ENCODE peak calls at places on chromosomes 5 and 9, in ten cellular contexts. One of them, this sample, is unnamed. For H3K4me1, the result is how much of the 10 kb centered on the place peaks cover.

GRCh38 chr5:95217351-95217750 is 67.5 kb downstream of the MCTP1 start:
- DNase-seq in PC-3: no peak
- DNase-seq in upper lobe of right lung: no peak
- DNase-seq in upper lobe of left lung: no peak
- DNase-seq in psoas muscle: no peak
- DNase-seq in CD8-positive, alpha-beta memory T cell: no peak
- DNase-seq in A549: no peak
- DNase-seq in heart right ventricle: no peak
- DNase-seq in lower lobe of right lung: no peak
- DNase-seq in prostate gland: no peak
- DNase-seq in this sample: no peak

GRCh38 chr9:114033397-114034103 is 44.5 kb downstream of the AMBP start:
- DNase-seq in PC-3: no peak
- DNase-seq in lower lobe of right lung: no peak
- DNase-seq in heart right ventricle: peak
- DNase-seq in psoas muscle: peak
- DNase-seq in upper lobe of left lung: peak
- DNase-seq in CD8-positive, alpha-beta memory T cell: no peak
- DNase-seq in upper lobe of right lung: no peak
- DNase-seq in prostate gland: peak
- DNase-seq in A549: peak
- DNase-seq in this sample: no peak

GRCh38 chr9:122900791-122901190 is 4.4 kb downstream of the RC3H2 start:
- DNase-seq in heart right ventricle: no peak
- DNase-seq in A549: no peak
- DNase-seq in lower lobe of right lung: no peak
- DNase-seq in CD8-positive, alpha-beta memory T cell: peak
- DNase-seq in PC-3: peak
- DNase-seq in psoas muscle: no peak
- DNase-seq in prostate gland: no peak
- DNase-seq in upper lobe of left lung: no peak
- DNase-seq in upper lobe of right lung: no peak
- DNase-seq in this sample: no peak

GRCh38 chr9:131616983-131617604 is 71.8 kb downstream of the PRRT1B start:
- DNase-seq in heart right ventricle: peak
- DNase-seq in upper lobe of left lung: no peak
- DNase-seq in lower lobe of right lung: no peak
- DNase-seq in upper lobe of right lung: no peak
- DNase-seq in prostate gland: no peak
- DNase-seq in PC-3: no peak
- DNase-seq in CD8-positive, alpha-beta memory T cell: no peak
- DNase-seq in A549: no peak
- DNase-seq in psoas muscle: no peak
- DNase-seq in this sample: no peak

GRCh38 chr5:176578391-176578808 is 29.3 kb downstream of the CDHR2 start:
- DNase-seq in upper lobe of right lung: peak
- DNase-seq in A549: peak
- DNase-seq in lower lobe of right lung: peak
- DNase-seq in prostate gland: peak
- DNase-seq in CD8-positive, alpha-beta memory T cell: peak
- DNase-seq in PC-3: peak
- DNase-seq in psoas muscle: no peak
- DNase-seq in heart right ventricle: no peak
- DNase-seq in upper lobe of left lung: no peak
- DNase-seq in this sample: peak

GRCh38 chr5:66850354-66851075 is 254.3 kb downstream of the MAST4 start:
- DNase-seq in prostate gland: no peak
- DNase-seq in CD8-positive, alpha-beta memory T cell: no peak
- DNase-seq in upper lobe of left lung: no peak
- DNase-seq in PC-3: peak
- DNase-seq in heart right ventricle: no peak
- DNase-seq in psoas muscle: no peak
- DNase-seq in lower lobe of right lung: no peak
- DNase-seq in upper lobe of right lung: no peak
- DNase-seq in A549: no peak
- DNase-seq in this sample: no peak

GRCh38 chr5:14153932-14154646 is 10.9 kb downstream of the TRIO start:
- DNase-seq in prostate gland: peak
- DNase-seq in PC-3: peak
- DNase-seq in upper lobe of right lung: peak
- DNase-seq in psoas muscle: peak
- DNase-seq in lower lobe of right lung: peak
- DNase-seq in CD8-positive, alpha-beta memory T cell: no peak
- DNase-seq in A549: peak
- DNase-seq in heart right ventricle: peak
- DNase-seq in upper lobe of left lung: no peak
- DNase-seq in this sample: no peak

GRCh38 chr9:19690128-19690527 is 98.7 kb downstream of the SLC24A2 start:
- DNase-seq in upper lobe of left lung: no peak
- DNase-seq in psoas muscle: no peak
- DNase-seq in upper lobe of right lung: no peak
- DNase-seq in CD8-positive, alpha-beta memory T cell: no peak
- DNase-seq in lower lobe of right lung: no peak
- DNase-seq in prostate gland: no peak
- DNase-seq in A549: no peak
- DNase-seq in heart right ventricle: no peak
- DNase-seq in PC-3: no peak
- DNase-seq in this sample: no peak

GRCh38 chr5:172659909-172660628 is 19.0 kb downstream of the NEURL1B start:
- DNase-seq in CD8-positive, alpha-beta memory T cell: no peak
- DNase-seq in upper lobe of left lung: peak
- DNase-seq in lower lobe of right lung: peak
- DNase-seq in PC-3: no peak
- DNase-seq in upper lobe of right lung: peak
- DNase-seq in prostate gland: peak
- DNase-seq in heart right ventricle: peak
- DNase-seq in A549: peak
- DNase-seq in psoas muscle: peak
- DNase-seq in this sample: no peak

GRCh38 chr5:172659570-172659908 is 18.5 kb downstream of the NEURL1B start:
- DNase-seq in CD8-positive, alpha-beta memory T cell: no peak
- DNase-seq in PC-3: no peak
- DNase-seq in upper lobe of right lung: no peak
- DNase-seq in psoas muscle: no peak
- DNase-seq in upper lobe of left lung: no peak
- DNase-seq in heart right ventricle: no peak
- DNase-seq in A549: no peak
- DNase-seq in lower lobe of right lung: no peak
- DNase-seq in prostate gland: no peak
- DNase-seq in this sample: no peak

GRCh38 chr5:172660974-172661373 is 19.9 kb downstream of the NEURL1B start:
- DNase-seq in upper lobe of left lung: no peak
- DNase-seq in upper lobe of right lung: no peak
- DNase-seq in psoas muscle: no peak
- DNase-seq in prostate gland: no peak
- DNase-seq in lower lobe of right lung: no peak
- DNase-seq in A549: no peak
- DNase-seq in CD8-positive, alpha-beta memory T cell: no peak
- DNase-seq in heart right ventricle: no peak
- DNase-seq in PC-3: no peak
- DNase-seq in this sample: no peak

GRCh38 chr5:172658391-172658790 is 17.3 kb downstream of the NEURL1B start:
- DNase-seq in A549: no peak
- DNase-seq in upper lobe of right lung: no peak
- DNase-seq in psoas muscle: no peak
- DNase-seq in heart right ventricle: no peak
- DNase-seq in prostate gland: no peak
- DNase-seq in upper lobe of left lung: no peak
- DNase-seq in CD8-positive, alpha-beta memory T cell: no peak
- DNase-seq in PC-3: no peak
- DNase-seq in lower lobe of right lung: no peak
- DNase-seq in this sample: no peak

DNA sequence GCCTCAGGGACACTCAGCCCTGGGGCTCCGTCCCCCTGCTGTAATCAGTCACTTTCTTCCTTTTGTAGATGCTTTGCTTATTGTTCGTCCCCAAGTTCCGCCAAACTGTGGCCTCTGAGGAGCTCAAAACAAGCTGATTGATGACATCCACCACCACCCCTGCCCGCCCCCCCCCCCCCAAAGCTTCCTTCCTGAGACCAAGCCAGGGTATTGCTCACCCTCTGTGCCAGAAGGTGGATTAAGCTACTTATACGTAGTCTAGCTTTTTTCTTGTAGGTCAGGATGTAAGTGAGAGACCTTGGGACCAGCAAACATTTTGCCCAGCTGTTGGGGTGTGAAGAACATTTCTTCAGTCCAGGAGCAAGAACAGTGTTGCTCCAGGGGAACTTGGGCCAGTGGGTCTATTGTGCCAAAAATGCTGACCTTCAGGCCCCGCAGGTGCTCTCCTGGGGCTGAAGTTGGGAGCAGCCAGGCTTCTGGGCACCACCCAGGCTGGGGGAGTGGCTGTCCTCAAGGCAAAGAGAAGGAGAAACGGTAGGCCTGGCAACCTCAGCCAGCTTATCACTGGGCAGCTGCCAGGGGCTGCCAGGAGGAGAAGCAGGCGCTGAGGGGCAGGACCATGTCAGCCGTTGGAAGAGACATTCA is 17.9 kb downstream of the NEURL1B start:
- DNase-seq in psoas muscle: peak
- DNase-seq in CD8-positive, alpha-beta memory T cell: no peak
- DNase-seq in upper lobe of right lung: peak
- DNase-seq in lower lobe of right lung: peak
- DNase-seq in PC-3: no peak
- DNase-seq in prostate gland: peak
- DNase-seq in heart right ventricle: peak
- DNase-seq in A549: no peak
- DNase-seq in upper lobe of left lung: no peak
- DNase-seq in this sample: no peak
- H3K4me1 ChIP-seq in psoas muscle: under half
- H3K4me1 ChIP-seq in CD8-positive, alpha-beta memory T cell: under half
- H3K4me1 ChIP-seq in upper lobe of right lung: under half
- H3K4me1 ChIP-seq in lower lobe of right lung: half or more
- H3K4me1 ChIP-seq in PC-3: under half
- H3K4me1 ChIP-seq in prostate gland: under half
- H3K4me1 ChIP-seq in heart right ventricle: half or more
- H3K4me1 ChIP-seq in A549: under half
- H3K4me1 ChIP-seq in upper lobe of left lung: under half
- H3K4me1 ChIP-seq in this sample: under half

GRCh38 chr9:107049046-107049824 is 186.3 kb downstream of the ZNF462 start:
- DNase-seq in CD8-positive, alpha-beta memory T cell: no peak
- DNase-seq in upper lobe of right lung: no peak
- DNase-seq in heart right ventricle: no peak
- DNase-seq in upper lobe of left lung: peak
- DNase-seq in prostate gland: no peak
- DNase-seq in A549: no peak
- DNase-seq in lower lobe of right lung: no peak
- DNase-seq in PC-3: no peak
- DNase-seq in psoas muscle: no peak
- DNase-seq in this sample: no peak
- H3K27ac ChIP-seq in CD8-positive, alpha-beta memory T cell: no peak
- H3K27ac ChIP-seq in upper lobe of right lung: no peak
- H3K27ac ChIP-seq in heart right ventricle: no peak
- H3K27ac ChIP-seq in upper lobe of left lung: no peak
- H3K27ac ChIP-seq in prostate gland: no peak
- H3K27ac ChIP-seq in A549: no peak
- H3K27ac ChIP-seq in lower lobe of right lung: no peak
- H3K27ac ChIP-seq in PC-3: no peak
- H3K27ac ChIP-seq in psoas muscle: no peak
- H3K27ac ChIP-seq in this sample: no peak

DNA sequence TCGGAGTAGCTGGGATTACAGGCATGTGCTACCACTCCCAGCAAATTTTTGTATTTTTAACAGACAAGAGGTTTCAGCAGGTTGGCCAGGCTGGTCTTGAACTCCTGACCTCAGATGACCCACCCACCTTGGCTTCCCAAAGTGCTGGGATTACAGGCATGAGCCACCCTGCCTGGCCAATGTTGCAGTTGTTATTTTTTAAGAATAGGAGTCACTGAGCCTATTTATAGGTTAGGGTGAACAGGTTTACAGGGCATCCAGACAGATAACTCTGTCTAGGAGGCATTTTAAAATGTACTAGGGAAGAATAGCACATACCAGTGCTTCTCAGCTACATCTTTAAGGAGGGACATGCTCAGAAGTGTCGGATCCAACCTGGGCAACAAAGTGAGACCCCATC is 60.1 kb upstream of the BNC2 start:
- DNase-seq in upper lobe of left lung: no peak
- DNase-seq in CD8-positive, alpha-beta memory T cell: no peak
- DNase-seq in PC-3: no peak
- DNase-seq in lower lobe of right lung: no peak
- DNase-seq in upper lobe of right lung: no peak
- DNase-seq in heart right ventricle: no peak
- DNase-seq in A549: no peak
- DNase-seq in psoas muscle: no peak
- DNase-seq in prostate gland: no peak
- DNase-seq in this sample: no peak
- H3K4me1 ChIP-seq in upper lobe of left lung: under half
- H3K4me1 ChIP-seq in CD8-positive, alpha-beta memory T cell: under half
- H3K4me1 ChIP-seq in PC-3: under half
- H3K4me1 ChIP-seq in lower lobe of right lung: under half
- H3K4me1 ChIP-seq in upper lobe of right lung: under half
- H3K4me1 ChIP-seq in heart right ventricle: under half
- H3K4me1 ChIP-seq in A549: under half
- H3K4me1 ChIP-seq in psoas muscle: under half
- H3K4me1 ChIP-seq in prostate gland: under half
- H3K4me1 ChIP-seq in this sample: under half

DNA sequence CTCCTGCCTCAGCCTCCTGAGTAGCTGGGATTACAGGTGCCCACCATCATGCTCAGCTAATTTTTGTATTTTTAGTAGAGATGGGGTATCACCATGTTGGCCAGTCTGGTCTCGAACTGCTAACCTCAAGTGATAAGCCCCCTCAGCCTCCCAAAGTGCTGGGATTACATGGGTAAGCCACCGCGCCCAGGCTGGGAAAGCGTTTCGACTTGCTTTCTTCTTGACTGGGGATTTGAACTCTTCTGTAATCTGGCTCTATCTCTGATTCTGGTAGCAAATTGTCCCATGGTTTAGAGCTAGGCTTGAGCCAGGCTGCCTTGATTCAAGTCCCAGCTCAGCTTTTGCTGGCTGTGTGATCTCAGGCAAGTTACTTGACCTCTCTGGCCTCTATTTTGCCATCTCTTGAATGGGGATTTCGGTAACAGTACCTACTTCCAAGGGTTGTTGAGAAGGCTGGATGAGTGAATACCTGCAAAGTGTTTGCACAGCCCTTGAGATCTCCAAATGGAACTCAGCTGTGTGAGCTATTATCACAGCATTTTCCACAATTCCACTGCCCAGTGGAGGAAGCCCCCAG is 20.5 kb upstream of the MVB12B start:
- DNase-seq in prostate gland: no peak
- DNase-seq in A549: no peak
- DNase-seq in lower lobe of right lung: no peak
- DNase-seq in heart right ventricle: no peak
- DNase-seq in upper lobe of left lung: no peak
- DNase-seq in PC-3: no peak
- DNase-seq in psoas muscle: no peak
- DNase-seq in upper lobe of right lung: no peak
- DNase-seq in CD8-positive, alpha-beta memory T cell: no peak
- DNase-seq in this sample: no peak
- H3K27ac ChIP-seq in prostate gland: no peak
- H3K27ac ChIP-seq in A549: no peak
- H3K27ac ChIP-seq in lower lobe of right lung: no peak
- H3K27ac ChIP-seq in heart right ventricle: no peak
- H3K27ac ChIP-seq in upper lobe of left lung: no peak
- H3K27ac ChIP-seq in PC-3: no peak
- H3K27ac ChIP-seq in psoas muscle: no peak
- H3K27ac ChIP-seq in upper lobe of right lung: no peak
- H3K27ac ChIP-seq in CD8-positive, alpha-beta memory T cell: no peak
- H3K27ac ChIP-seq in this sample: no peak